ENCODE peak calls at places on chromosomes 4 and X, in four cellular contexts. G is IMR-90, O is H1, K is H9. C is an unnamed sample.

GRCh38 chr4:124879195-124879594 is 166.7 kb upstream of the ANKRD50 start:
- DNase-seq in O (no peak), G (no peak), K (no peak), C (peak)

GRCh38 chr4:98664959-98665358 is 6.5 kb upstream of the TSPAN5 start:
- DNase-seq in O (no peak), G (no peak), K (no peak), C (peak)

GRCh38 chrX:109840585-109840984 is 107.5 kb upstream of the ACSL4 start:
- DNase-seq in G (peak), K (no peak), O (no peak), C (peak)

GRCh38 chr4:21304061-21304541 is 603.8 kb downstream of the PACRGL start:
- DNase-seq in O (peak), K (peak), G (no peak), C (peak)

GRCh38 chr4:145957307-145957706 is 18.7 kb upstream of the ZNF827 start:
- DNase-seq in O (no peak), G (no peak), K (no peak), C (peak)

GRCh38 chrX:2550288-2551020 is 49.7 kb upstream of the DHRSX start:
- DNase-seq in K (no peak), O (no peak), G (no peak), C (no peak)

GRCh38 chr4:79652726-79653125 is 244.7 kb upstream of the GK2 start:
- DNase-seq in G (no peak), O (no peak), K (no peak), C (no peak)

GRCh38 chr4:40515398-40516293 is 114.0 kb downstream of the RBM47 start:
- DNase-seq in G (no peak), K (peak), O (no peak), C (peak)

GRCh38 chr4:89156515-89156914 is 45.2 kb downstream of the TIGD2 start:
- DNase-seq in K (no peak), G (no peak), O (no peak), C (no peak)
- H3K56ac ChIP-seq in K (no peak), G (no peak), O (no peak), C (no peak)

DNA sequence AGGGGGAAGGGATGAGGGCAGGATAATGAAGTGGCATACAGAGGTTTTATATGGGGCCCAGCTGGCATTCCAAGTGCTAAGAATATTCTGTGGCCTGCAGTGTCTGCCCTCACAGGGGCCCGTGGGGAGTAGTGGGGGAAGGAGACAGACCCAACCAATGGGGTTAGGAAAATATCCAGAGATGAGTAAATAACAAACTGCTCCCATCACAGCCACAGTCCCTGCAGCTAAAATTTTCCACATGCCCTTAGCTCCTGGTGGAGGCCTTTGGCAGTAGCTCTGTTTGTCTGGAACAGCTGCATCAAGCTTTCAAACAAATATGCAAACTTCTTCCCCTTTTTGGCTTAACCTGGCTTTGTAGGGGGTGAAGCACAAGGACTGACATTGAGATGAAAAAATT is 3.1 kb downstream of the SRPX2 start:
- DNase-seq in G (no peak), K (no peak), O (no peak), C (no peak)
- H3K4me2 ChIP-seq in G (peak), K (no peak), O (no peak), C (no peak)

DNA sequence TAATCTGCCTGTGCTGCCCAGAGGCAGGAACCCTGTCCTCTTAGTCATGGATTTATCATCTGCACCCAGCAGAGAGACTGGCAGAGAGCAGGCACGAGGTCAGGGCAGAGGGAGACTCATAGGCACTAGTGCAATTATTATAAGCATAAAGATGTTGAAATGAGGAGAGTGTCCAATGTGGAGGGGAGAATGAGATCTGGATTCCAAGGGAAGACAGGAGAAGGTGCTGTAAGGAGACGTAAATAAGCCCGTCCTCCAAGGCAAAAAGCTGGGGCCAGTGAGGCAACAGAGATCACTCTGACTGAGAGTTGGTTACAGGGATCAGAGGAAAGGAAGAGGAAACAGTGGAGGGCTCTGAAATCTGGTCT is 406.2 kb downstream of the MAPK10 start:
- DNase-seq in O (no peak), G (peak), K (no peak), C (peak)
- H3K56ac ChIP-seq in O (no peak), G (no peak), K (no peak), C (no peak)

DNA sequence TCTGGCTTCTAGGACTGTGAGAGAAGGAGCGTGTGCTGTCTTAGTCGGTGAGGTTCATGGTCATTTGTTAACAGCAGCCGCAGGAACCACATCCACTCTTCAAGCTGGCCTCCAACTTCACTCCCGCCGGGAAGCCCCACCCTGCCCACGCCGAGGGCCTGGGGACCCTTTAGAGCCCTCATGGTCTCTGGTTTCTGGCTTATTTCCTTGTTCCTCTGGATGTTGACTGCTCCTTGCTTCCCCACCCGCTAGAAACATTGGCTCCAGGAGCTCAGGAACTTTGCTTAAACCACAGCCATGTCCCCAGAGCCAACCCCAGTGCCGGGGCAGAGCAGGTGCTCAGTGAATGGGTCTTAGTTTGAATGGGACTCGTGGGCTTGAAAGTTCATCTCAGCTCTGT is 40.8 kb downstream of the HTRA3 start:
- DNase-seq in O (no peak), K (no peak), G (no peak), C (no peak)
- H3K4me2 ChIP-seq in O (no peak), K (no peak), G (no peak), C (no peak)

GRCh38 chrX:39226307-39226706 is 425.0 kb downstream of the MID1IP1 start:
- DNase-seq in G (no peak), K (no peak), O (no peak), C (no peak)

GRCh38 chrX:39220952-39221351 is 419.7 kb downstream of the MID1IP1 start:
- DNase-seq in K (no peak), O (no peak), G (no peak), C (no peak)

GRCh38 chrX:39222361-39223113 is 421.3 kb downstream of the MID1IP1 start:
- DNase-seq in K (no peak), G (no peak), O (no peak), C (peak)
- H3K56ac ChIP-seq in K (no peak), G (no peak), O (no peak), C (no peak)

DNA sequence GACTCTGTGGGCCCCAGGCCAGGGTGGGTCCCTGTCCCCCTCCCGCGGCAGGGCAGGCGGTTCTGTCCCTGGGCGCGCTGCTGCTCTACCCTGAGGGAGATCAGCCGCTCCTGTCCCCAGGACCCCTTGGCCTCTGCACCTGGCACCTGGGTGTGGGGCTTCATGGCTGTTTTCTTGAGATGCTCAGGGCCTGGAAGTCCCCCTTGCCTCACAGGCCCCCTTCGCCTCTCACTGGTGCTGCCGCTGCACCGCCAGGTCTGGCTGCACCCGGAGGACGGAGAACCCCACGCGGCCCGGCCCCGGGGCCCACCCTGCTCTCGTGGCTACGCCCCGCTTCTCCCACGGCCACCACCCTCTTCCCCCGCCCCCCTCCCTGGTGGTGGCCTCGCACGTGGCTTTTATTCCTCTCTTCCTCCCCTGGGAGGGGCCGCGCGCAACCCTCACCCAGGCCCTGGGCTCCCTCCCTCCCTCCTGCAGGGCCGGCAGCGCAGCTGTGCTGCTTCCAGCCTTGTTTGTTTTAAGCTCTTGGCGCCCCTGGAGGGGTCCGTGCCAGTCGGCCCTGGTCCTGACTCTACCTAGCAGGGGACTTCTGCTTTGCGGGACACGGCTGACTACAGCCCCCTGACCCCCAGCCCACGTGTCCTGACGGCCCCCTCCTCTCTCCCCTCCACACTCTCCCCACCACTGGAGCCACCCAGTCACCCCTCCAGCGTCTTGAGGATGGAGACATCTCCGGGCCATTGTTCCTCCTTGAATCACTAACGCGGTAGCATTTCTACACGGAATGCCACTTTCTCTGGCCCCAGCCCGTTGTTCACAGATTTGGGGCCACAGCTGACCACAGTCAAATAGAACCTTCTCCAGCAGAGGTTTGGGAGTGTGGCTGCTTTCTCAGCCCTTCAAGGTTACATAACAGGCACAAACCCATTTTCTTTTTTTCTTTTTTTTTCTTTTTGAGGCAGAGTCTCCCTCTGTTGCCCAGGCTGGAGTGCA is 20.6 kb upstream of the CLDN24 start:
- DNase-seq in O (no peak), G (no peak), K (peak), C (no peak)
- H3K4me2 ChIP-seq in O (no peak), G (no peak), K (no peak), C (no peak)

GRCh38 chr4:45646885-45647598 is 476.8 kb downstream of the GABRG1 start:
- DNase-seq in G (no peak), O (no peak), K (no peak), C (no peak)
- H3K56ac ChIP-seq in G (no peak), O (no peak), K (no peak), C (no peak)

GRCh38 chr4:86388252-86388651 is 28.4 kb upstream of the MAPK10 start:
- DNase-seq in K (no peak), G (no peak), O (no peak), C (no peak)

GRCh38 chr4:86386201-86386600 is 26.3 kb upstream of the MAPK10 start:
- DNase-seq in G (no peak), O (no peak), K (no peak), C (peak)

GRCh38 chr4:86387013-86387412 is 27.2 kb upstream of the MAPK10 start:
- DNase-seq in K (no peak), G (no peak), O (no peak), C (no peak)
- H3K4me2 ChIP-seq in K (no peak), G (no peak), O (no peak), C (no peak)

GRCh38 chr4:18194278-18194677 is 172.7 kb upstream of the LCORL start:
- DNase-seq in K (no peak), O (no peak), G (no peak), C (no peak)

GRCh38 chr4:18202510-18202909 is 181.0 kb upstream of the LCORL start:
- DNase-seq in O (no peak), G (no peak), K (no peak), C (no peak)

GRCh38 chr4:18197467-18197866 is 175.9 kb upstream of the LCORL start:
- DNase-seq in G (no peak), O (no peak), K (no peak), C (no peak)

GRCh38 chr4:18203936-18204335 is 182.4 kb upstream of the LCORL start:
- DNase-seq in G (no peak), K (no peak), O (no peak), C (no peak)

GRCh38 chr4:18198653-18199052 is 177.1 kb upstream of the LCORL start:
- DNase-seq in G (no peak), K (no peak), O (no peak), C (peak)
- H3K56ac ChIP-seq in G (no peak), K (no peak), O (no peak), C (no peak)

GRCh38 chr4:123547818-123548200 is 151.2 kb downstream of the SPRY1 start:
- DNase-seq in G (no peak), K (no peak), O (no peak), C (no peak)
- H3K4me2 ChIP-seq in G (no peak), K (no peak), O (peak), C (no peak)

C was measured in mesendoderm.